ENCODE peak calls at places on chromosomes 16 and 17, in ten cellular contexts. One of them, this sample, is unnamed.
A peak's percentile ranks its signal among the peaks of the same experiment; 100 is the strongest.

GRCh38 chr16:48277158-48277557 is 29.8 kb upstream of the ABCC11 start:
- DNase-seq in uterus: no peak
- DNase-seq in LoVo: no peak
- DNase-seq in progenitor cell of endocrine pancreas: no peak
- DNase-seq in pulmonary artery endothelial cell: no peak
- DNase-seq in heart left ventricle: no peak
- DNase-seq in activated T-cell treated with anti-CD3 and anti-CD28 coated beads for 1 hour: no peak
- DNase-seq in GM04504: no peak
- DNase-seq in lower leg skin: peak; percentile 28
- DNase-seq in NCI-H774: peak; percentile 8
- DNase-seq in this sample: no peak

GRCh38 chr17:67272312-67273050 is 27.5 kb upstream of the HELZ start:
- DNase-seq in heart left ventricle: no peak
- DNase-seq in lower leg skin: no peak
- DNase-seq in LoVo: no peak
- DNase-seq in uterus: no peak
- DNase-seq in progenitor cell of endocrine pancreas: no peak
- DNase-seq in pulmonary artery endothelial cell: no peak
- DNase-seq in NCI-H774: no peak
- DNase-seq in activated T-cell treated with anti-CD3 and anti-CD28 coated beads for 1 hour: no peak
- DNase-seq in GM04504: no peak
- DNase-seq in this sample: no peak

GRCh38 chr17:48972749-48973097 is 4.3 kb upstream of the GIP start:
- DNase-seq in progenitor cell of endocrine pancreas: no peak
- DNase-seq in lower leg skin: no peak
- DNase-seq in LoVo: no peak
- DNase-seq in GM04504: no peak
- DNase-seq in NCI-H774: no peak
- DNase-seq in pulmonary artery endothelial cell: no peak
- DNase-seq in activated T-cell treated with anti-CD3 and anti-CD28 coated beads for 1 hour: no peak
- DNase-seq in uterus: no peak
- DNase-seq in heart left ventricle: no peak
- DNase-seq in this sample: no peak

GRCh38 chr16:27973678-27974077 is 89.8 kb downstream of the GSG1L start:
- DNase-seq in uterus: no peak
- DNase-seq in GM04504: no peak
- DNase-seq in pulmonary artery endothelial cell: no peak
- DNase-seq in activated T-cell treated with anti-CD3 and anti-CD28 coated beads for 1 hour: no peak
- DNase-seq in NCI-H774: no peak
- DNase-seq in progenitor cell of endocrine pancreas: no peak
- DNase-seq in LoVo: no peak
- DNase-seq in lower leg skin: no peak
- DNase-seq in heart left ventricle: no peak
- DNase-seq in this sample: no peak

GRCh38 chr16:53417011-53417410 is 17.3 kb upstream of the RBL2 start:
- DNase-seq in uterus: no peak
- DNase-seq in heart left ventricle: no peak
- DNase-seq in GM04504: peak; percentile 26
- DNase-seq in lower leg skin: no peak
- DNase-seq in activated T-cell treated with anti-CD3 and anti-CD28 coated beads for 1 hour: no peak
- DNase-seq in NCI-H774: no peak
- DNase-seq in progenitor cell of endocrine pancreas: no peak
- DNase-seq in pulmonary artery endothelial cell: no peak
- DNase-seq in LoVo: no peak
- DNase-seq in this sample: no peak

GRCh38 chr16:89114159-89114981 is 20.7 kb downstream of the ACSF3 start:
- DNase-seq in GM04504: no peak
- DNase-seq in lower leg skin: no peak
- DNase-seq in NCI-H774: no peak
- DNase-seq in activated T-cell treated with anti-CD3 and anti-CD28 coated beads for 1 hour: peak; percentile 17
- DNase-seq in heart left ventricle: no peak
- DNase-seq in progenitor cell of endocrine pancreas: no peak
- DNase-seq in uterus: no peak
- DNase-seq in LoVo: no peak
- DNase-seq in pulmonary artery endothelial cell: no peak
- DNase-seq in this sample: no peak

GRCh38 chr17:10072556-10072955 is 125.8 kb downstream of the GAS7 start:
- DNase-seq in heart left ventricle: no peak
- DNase-seq in GM04504: no peak
- DNase-seq in pulmonary artery endothelial cell: no peak
- DNase-seq in lower leg skin: no peak
- DNase-seq in activated T-cell treated with anti-CD3 and anti-CD28 coated beads for 1 hour: no peak
- DNase-seq in uterus: no peak
- DNase-seq in NCI-H774: no peak
- DNase-seq in progenitor cell of endocrine pancreas: no peak
- DNase-seq in LoVo: no peak
- DNase-seq in this sample: no peak

GRCh38 chr17:68602267-68602644 is 1.1 kb upstream of the FAM20A start:
- DNase-seq in NCI-H774: no peak
- DNase-seq in heart left ventricle: no peak
- DNase-seq in activated T-cell treated with anti-CD3 and anti-CD28 coated beads for 1 hour: no peak
- DNase-seq in GM04504: no peak
- DNase-seq in lower leg skin: no peak
- DNase-seq in pulmonary artery endothelial cell: no peak
- DNase-seq in uterus: no peak
- DNase-seq in LoVo: no peak
- DNase-seq in progenitor cell of endocrine pancreas: no peak
- DNase-seq in this sample: no peak

GRCh38 chr17:81419333-81419885 is 24.2 kb downstream of the BAHCC1 start:
- DNase-seq in progenitor cell of endocrine pancreas: no peak
- DNase-seq in activated T-cell treated with anti-CD3 and anti-CD28 coated beads for 1 hour: no peak
- DNase-seq in LoVo: peak; percentile 89
- DNase-seq in uterus: peak; percentile 90
- DNase-seq in lower leg skin: peak; percentile 73
- DNase-seq in pulmonary artery endothelial cell: no peak
- DNase-seq in NCI-H774: peak; percentile 87
- DNase-seq in heart left ventricle: peak; percentile 95
- DNase-seq in GM04504: peak; percentile 90
- DNase-seq in this sample: peak; percentile 68

This sample was measured in Calu3.